ENCODE peak calls at places on chromosomes 5 and 9, in six cellular contexts. J is BE2C; K is sciatic nerve; U is astrocyte of the spinal cord; S is ACHN; V is naive thymus-derived CD8-positive, alpha-beta T cell. W is an unnamed sample.

GRCh38 chr5:126138475-126139005 is 284.7 kb upstream of the GRAMD2B start:
- DNase-seq in S (no peak), V (no peak), J (no peak), U (peak), K (no peak), W (no peak)

GRCh38 chr5:33827885-33828284 is 63.9 kb downstream of the ADAMTS12 start:
- DNase-seq in S (no peak), U (no peak), V (no peak), K (no peak), J (no peak), W (no peak)

GRCh38 chr5:1330847-1331831 is 13.8 kb downstream of the CLPTM1L start:
- DNase-seq in J (no peak), V (no peak), K (no peak), S (no peak), U (no peak), W (no peak)

GRCh38 chr5:159797566-159797965 is 118.7 kb upstream of the ADRA1B start:
- DNase-seq in K (no peak), J (no peak), U (no peak), S (no peak), V (no peak), W (no peak)

GRCh38 chr9:73141282-73141681 is 10.4 kb upstream of the ANXA1 start:
- DNase-seq in K (no peak), J (no peak), S (no peak), V (no peak), U (no peak), W (no peak)

GRCh38 chr9:132585954-132586829 is 3.8 kb downstream of the BARHL1 start:
- DNase-seq in J (no peak), S (no peak), V (no peak), U (no peak), K (no peak), W (no peak)

GRCh38 chr9:106927916-106928315 is 65.0 kb downstream of the ZNF462 start:
- DNase-seq in U (no peak), K (no peak), J (no peak), S (no peak), V (no peak), W (no peak)

GRCh38 chr5:107519900-107520354 is 150.8 kb downstream of the EFNA5 start:
- DNase-seq in U (peak), J (peak), V (no peak), S (no peak), K (no peak), W (no peak)

GRCh38 chr9:7862170-7862569 is 62.6 kb upstream of the DMAC1 start:
- DNase-seq in U (no peak), V (no peak), K (no peak), J (no peak), S (no peak), W (no peak)

GRCh38 chr9:19162026-19162366 is 34.7 kb upstream of the PLIN2 start:
- DNase-seq in J (no peak), K (no peak), U (no peak), V (no peak), S (no peak), W (no peak)

GRCh38 chr5:158614951-158615350 is 484.8 kb downstream of the EBF1 start:
- DNase-seq in S (no peak), V (no peak), U (no peak), J (no peak), K (no peak), W (no peak)

GRCh38 chr5:126961702-126962101 is 68.7 kb downstream of the MARCHF3 start:
- DNase-seq in S (no peak), K (no peak), J (no peak), V (no peak), U (no peak), W (no peak)

GRCh38 chr9:4386819-4387218 is 87.0 kb upstream of the GLIS3 start:
- DNase-seq in K (no peak), V (peak), J (no peak), S (no peak), U (no peak), W (no peak)

GRCh38 chr9:98290411-98290810 is 35.0 kb upstream of the TBC1D2 start:
- DNase-seq in J (no peak), V (no peak), K (no peak), U (no peak), S (no peak), W (no peak)

GRCh38 chr9:122200960-122201635 is 27.7 kb downstream of the LHX6 start:
- DNase-seq in J (no peak), K (no peak), U (peak), V (no peak), S (no peak), W (no peak)

GRCh38 chr5:170147051-170147785 is 41.5 kb downstream of the FOXI1 start:
- DNase-seq in J (no peak), S (no peak), K (no peak), V (no peak), U (no peak), W (no peak)

GRCh38 chr9:105191508-105192118 is 52.8 kb upstream of the SLC44A1 start:
- DNase-seq in V (no peak), S (no peak), U (peak), K (no peak), J (no peak), W (no peak)

GRCh38 chr5:143946821-143947220 is 134.9 kb downstream of the HMHB1 start:
- DNase-seq in K (no peak), U (no peak), V (no peak), S (no peak), J (no peak), W (no peak)

GRCh38 chr5:15026011-15026481 is 154.5 kb upstream of the ANKH start:
- DNase-seq in K (no peak), U (peak), J (no peak), V (no peak), S (no peak), W (no peak)

GRCh38 chr5:55226934-55227737 is at the start of gene MCIDAS:
- DNase-seq in V (peak), S (peak), J (peak), K (no peak), U (no peak), W (peak)

GRCh38 chr9:135513351-135513846 is 7.8 kb upstream of the LCN1 start:
- DNase-seq in S (no peak), J (no peak), K (peak), U (no peak), V (no peak), W (peak)

GRCh38 chr9:121736147-121736721 is 84.8 kb downstream of the DAB2IP start:
- DNase-seq in S (no peak), U (peak), V (no peak), J (no peak), K (peak), W (no peak)

GRCh38 chr9:120391691-120392090 is 188.3 kb downstream of the CDK5RAP2 start:
- DNase-seq in K (no peak), V (no peak), S (no peak), U (no peak), J (no peak), W (no peak)

GRCh38 chr5:116557669-116558271 is 16.9 kb downstream of the SEMA6A start:
- DNase-seq in J (no peak), U (peak), S (peak), K (no peak), V (no peak), W (no peak)

GRCh38 chr5:115842089-115842881 is 550 bp downstream of the AP3S1 start:
- DNase-seq in S (peak), V (peak), J (peak), K (peak), U (peak), W (no peak)

GRCh38 chr9:133683494-133684460 is 47.6 kb downstream of the DBH start:
- DNase-seq in K (no peak), U (no peak), S (no peak), V (peak), J (peak), W (no peak)

GRCh38 chr5:13659391-13659790 is 285.1 kb downstream of the DNAH5 start:
- DNase-seq in J (no peak), S (no peak), K (no peak), V (no peak), U (peak), W (no peak)

GRCh38 chr9:26723486-26723885 is 169.1 kb downstream of the CAAP1 start:
- DNase-seq in S (peak), V (no peak), J (peak), U (peak), K (no peak), W (peak)

GRCh38 chr9:19998823-19999455 is 210.1 kb upstream of the SLC24A2 start:
- DNase-seq in S (peak), V (no peak), U (peak), K (no peak), J (no peak), W (no peak)

GRCh38 chr9:70435948-70436347 is 21.5 kb upstream of the KLF9 start:
- DNase-seq in S (peak), U (peak), K (no peak), V (no peak), J (no peak), W (no peak)

GRCh38 chr9:101527066-101527465 is 6.6 kb upstream of the RNF20 start:
- DNase-seq in K (no peak), V (no peak), U (no peak), J (no peak), S (no peak), W (no peak)